ENCODE peak calls at places on chromosomes 13 and 19, in six cellular contexts. F is transverse colon, X is body of pancreas, U is DND-41, C is heart left ventricle, T is psoas muscle. D is an unnamed sample.

GRCh38 chr19:49641688-49642487 is at the start of gene SCAF1:
- DNase-seq in C (peak), U (peak), X (peak), T (peak), F (peak), D (peak)

GRCh38 chr19:4232614-4233281 is 3.4 kb downstream of the EBI3 start:
- DNase-seq in T (no peak), X (no peak), F (no peak), U (no peak), C (no peak), D (no peak)

GRCh38 chr13:99158846-99159245 is 41.8 kb upstream of the UBAC2 start:
- DNase-seq in C (no peak), T (no peak), F (no peak), X (no peak), U (no peak), D (no peak)

GRCh38 chr13:23866420-23867026 is 22.7 kb downstream of the MIPEP start:
- DNase-seq in U (no peak), C (no peak), X (no peak), T (no peak), F (no peak), D (no peak)

GRCh38 chr19:53541971-53542370 is 4.0 kb downstream of the ZNF331 start:
- DNase-seq in T (no peak), F (no peak), U (no peak), X (no peak), C (no peak), D (no peak)

GRCh38 chr19:19540707-19541515 is 2.8 kb downstream of the CILP2 start:
- DNase-seq in X (peak), U (peak), C (no peak), F (peak), T (peak), D (peak)

GRCh38 chr19:17874423-17875135 is 2.8 kb downstream of the SLC5A5 start:
- DNase-seq in X (no peak), C (no peak), U (no peak), T (no peak), F (no peak), D (no peak)

GRCh38 chr19:4523306-4524110 is 5.2 kb upstream of the PLIN4 start:
- DNase-seq in U (no peak), X (peak), T (peak), F (peak), C (no peak), D (no peak)

GRCh38 chr19:35377656-35378055 is 6.8 kb downstream of the GPR42 start:
- DNase-seq in U (no peak), T (peak), F (no peak), C (peak), X (no peak), D (no peak)

GRCh38 chr13:23651439-23651838 is 81.2 kb downstream of the TNFRSF19 start:
- DNase-seq in F (no peak), C (no peak), T (no peak), X (no peak), U (no peak), D (no peak)

GRCh38 chr13:54198911-54199310 is 1170.3 kb downstream of the OLFM4 start:
- DNase-seq in F (no peak), T (no peak), U (no peak), C (no peak), X (no peak), D (no peak)

GRCh38 chr13:43200736-43201135 is 177.3 kb downstream of the DNAJC15 start:
- DNase-seq in T (no peak), X (no peak), F (no peak), U (no peak), C (no peak), D (no peak)

GRCh38 chr19:58346961-58347929 is 6.0 kb downstream of the A1BG start:
- DNase-seq in F (peak), X (peak), U (peak), C (peak), T (peak), D (peak)

GRCh38 chr13:24292476-24292875 is 16.9 kb upstream of the C1QTNF9 start:
- DNase-seq in X (no peak), C (no peak), F (no peak), U (no peak), T (no peak), D (no peak)

GRCh38 chr13:42071667-42072419 is 23.4 kb downstream of the DGKH start:
- DNase-seq in T (no peak), X (no peak), F (no peak), C (no peak), U (peak), D (no peak)

GRCh38 chr19:48497728-48498575 is 13.7 kb downstream of the LMTK3 start:
- DNase-seq in U (no peak), C (no peak), X (no peak), F (no peak), T (no peak), D (no peak)

GRCh38 chr13:112876305-112877000 is 92.6 kb upstream of the MCF2L start:
- DNase-seq in X (no peak), T (peak), U (no peak), C (no peak), F (no peak), D (no peak)

GRCh38 chr13:39408512-39408911 is 194.5 kb downstream of the LHFPL6 start:
- DNase-seq in U (no peak), F (no peak), C (no peak), T (no peak), X (no peak), D (no peak)

GRCh38 chr13:39414339-39414738 is 188.7 kb downstream of the LHFPL6 start:
- DNase-seq in X (no peak), C (no peak), U (no peak), T (no peak), F (no peak), D (no peak)

GRCh38 chr13:39410089-39410901 is 192.7 kb downstream of the LHFPL6 start:
- DNase-seq in C (no peak), X (no peak), T (no peak), U (no peak), F (no peak), D (no peak)

GRCh38 chr13:39415003-39415402 is 188.0 kb downstream of the LHFPL6 start:
- DNase-seq in F (no peak), T (no peak), C (peak), X (no peak), U (no peak), D (no peak)

DNA sequence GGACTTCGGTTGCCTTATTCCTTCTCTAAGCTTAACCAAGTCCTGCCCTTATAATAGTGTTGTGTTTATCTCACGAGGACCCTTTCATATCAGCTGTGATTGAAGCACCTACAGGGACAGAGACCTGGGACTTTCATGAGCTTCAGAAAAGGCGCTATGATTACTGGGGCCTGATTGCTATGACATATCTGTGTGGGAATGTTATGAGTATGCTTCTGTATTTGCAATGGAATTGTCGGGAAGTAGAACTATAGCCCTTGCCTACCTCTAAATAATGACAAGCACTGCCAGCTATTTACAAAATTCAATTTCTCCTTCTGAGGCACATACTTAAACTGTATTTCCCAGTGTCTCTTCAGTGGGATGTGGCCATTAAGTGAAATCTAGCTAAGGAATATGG is 191.5 kb downstream of the LHFPL6 start:
- DNase-seq in C (no peak), F (no peak), X (no peak), U (no peak), T (no peak), D (no peak)
- H3K27ac ChIP-seq in C (peak), F (no peak), X (no peak), U (no peak), T (no peak), D (no peak)

DNA sequence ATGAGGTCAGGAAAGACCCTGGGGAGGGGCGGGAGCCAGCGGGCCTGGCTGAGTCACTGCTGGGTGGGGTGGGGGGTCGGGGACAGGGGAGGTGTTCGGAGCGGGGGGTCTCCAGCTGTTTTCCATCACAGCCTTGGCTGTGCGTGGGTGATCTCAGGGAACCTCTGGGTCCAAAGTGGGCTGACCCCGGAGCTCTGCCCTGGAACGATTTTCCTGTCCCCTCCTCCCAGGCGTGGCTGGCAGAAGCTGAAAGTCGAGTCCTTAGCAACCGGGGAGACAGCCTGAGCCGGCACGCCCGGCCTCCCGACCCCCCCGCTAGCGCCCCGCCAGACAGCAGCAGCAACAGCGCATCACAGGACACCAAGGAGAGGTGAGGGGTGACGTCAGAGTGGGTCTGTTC is 10.6 kb downstream of the TRIP10 start:
- DNase-seq in C (peak), X (no peak), U (no peak), F (no peak), T (peak), D (no peak)
- H3K27ac ChIP-seq in C (no peak), X (no peak), U (no peak), F (no peak), T (peak), D (no peak)

DNA sequence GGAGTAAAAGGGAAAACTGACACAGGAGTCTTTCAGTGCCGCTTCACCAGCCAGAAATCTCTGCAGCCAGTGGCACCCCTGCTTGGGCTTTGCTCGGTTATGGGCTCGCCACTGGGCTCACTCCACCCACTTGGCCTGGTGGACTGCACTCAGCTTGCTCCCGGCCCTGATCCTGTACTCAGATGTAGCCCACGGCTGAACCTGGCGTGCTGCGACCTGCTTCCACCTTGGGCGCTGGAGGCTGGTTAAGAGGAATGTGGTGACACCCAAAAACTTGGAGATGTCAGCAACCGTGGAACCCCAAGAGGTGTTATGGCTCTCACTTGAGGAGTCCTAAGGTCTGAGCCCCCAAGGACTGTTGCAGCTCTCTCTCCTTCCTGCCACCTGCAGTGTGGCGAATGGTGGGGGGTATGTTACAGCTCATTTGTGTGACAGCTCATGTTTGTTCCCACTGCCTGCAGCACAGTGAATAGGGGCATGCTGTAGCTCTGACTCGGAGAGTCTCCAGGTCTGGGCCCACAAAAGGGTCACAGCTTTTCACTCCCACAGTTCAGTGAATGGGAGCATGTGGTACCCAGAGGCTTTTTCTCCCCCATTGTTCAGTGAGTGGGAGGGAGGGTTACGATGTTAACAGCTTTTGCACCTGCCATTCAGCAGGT is 1124.5 kb upstream of the ATXN8OS start:
- DNase-seq in X (no peak), F (no peak), C (no peak), T (peak), U (no peak), D (no peak)
- H3K27ac ChIP-seq in X (no peak), F (no peak), C (no peak), T (no peak), U (no peak), D (no peak)

DNA sequence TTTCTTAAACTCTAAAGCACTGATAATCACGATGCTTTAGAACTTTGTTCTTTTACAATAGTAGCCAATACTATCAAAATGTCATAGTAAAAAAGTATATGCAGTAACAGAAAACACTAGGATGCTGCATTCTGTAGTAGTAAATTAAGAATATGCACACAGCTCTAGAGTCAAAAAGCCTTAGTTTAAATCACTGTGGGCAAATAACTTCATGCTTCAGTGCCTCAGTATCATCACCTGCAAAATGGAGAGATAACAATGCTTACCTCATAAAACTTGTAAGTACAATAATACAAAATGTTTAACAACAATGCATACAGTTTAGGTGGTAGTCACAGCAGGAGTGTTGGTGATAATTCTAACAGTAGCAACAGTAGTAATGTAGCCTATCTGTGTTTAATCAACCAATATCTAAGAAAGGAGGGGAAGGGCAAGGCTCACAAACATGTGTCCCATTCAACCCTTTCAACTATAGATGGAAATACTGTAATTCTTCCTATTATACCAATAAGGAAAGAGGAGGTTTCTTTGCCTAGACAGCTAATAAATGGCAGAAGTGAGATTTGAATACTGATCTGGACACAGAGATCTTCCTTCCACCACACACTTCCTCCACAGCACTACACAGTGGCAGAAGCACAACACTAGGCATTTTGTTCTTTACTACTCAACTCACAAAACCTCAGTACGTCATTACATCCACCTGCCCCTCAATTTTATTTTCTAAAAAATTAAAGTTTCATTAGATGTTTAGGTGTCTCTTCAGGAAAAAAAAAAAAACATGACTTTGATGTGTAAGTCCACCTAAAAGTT is 4.6 kb downstream of the RBM26 start:
- DNase-seq in F (no peak), X (no peak), U (no peak), T (no peak), C (no peak), D (no peak)
- H3K27ac ChIP-seq in F (no peak), X (no peak), U (no peak), T (peak), C (no peak), D (no peak)

DNA sequence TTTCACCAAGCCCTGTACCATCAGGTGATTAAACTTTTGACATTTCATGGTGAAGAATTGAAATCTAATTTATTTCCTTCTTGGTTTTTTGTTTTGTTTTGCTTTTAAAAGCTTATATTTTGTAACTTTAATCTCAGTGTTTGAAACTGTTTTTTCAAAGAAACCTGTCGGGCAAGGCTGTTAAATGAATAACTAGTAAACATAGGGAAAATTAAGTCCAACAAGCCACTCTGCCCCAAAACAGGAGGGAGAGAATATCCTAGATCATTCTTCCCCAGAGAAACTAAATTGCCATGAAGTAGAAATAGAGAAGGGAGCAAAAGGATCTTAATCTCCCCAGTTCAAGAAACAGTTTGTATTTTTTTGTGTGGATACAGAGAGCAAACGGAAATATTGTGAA is 98.2 kb downstream of the FREM2 start:
- DNase-seq in F (no peak), U (no peak), X (no peak), C (no peak), T (no peak), D (no peak)
- H3K27ac ChIP-seq in F (no peak), U (no peak), X (peak), C (no peak), T (no peak), D (no peak)